ENCODE peak calls at places on chromosomes 16 and 17, in six cellular contexts. K is NB4, J is K562, O is tibial nerve, P is breast epithelium, G is A549. N is an unnamed sample.

GRCh38 chr17:21125862-21126261 is 902 bp upstream of the DHRS7B start:
- DNase-seq in K (peak), J (no peak), O (peak), P (no peak), G (no peak), N (no peak)

GRCh38 chr17:65022751-65023421 is 33.7 kb downstream of the GNA13 start:
- DNase-seq in K (no peak), J (no peak), O (no peak), P (no peak), G (no peak), N (no peak)

GRCh38 chr16:87963400-87963799 is 12.2 kb downstream of the BANP start:
- DNase-seq in K (no peak), J (no peak), O (no peak), P (no peak), G (no peak), N (no peak)

GRCh38 chr17:8048236-8048635 is 9.4 kb downstream of the ALOX15B start:
- DNase-seq in K (no peak), J (no peak), O (no peak), P (peak), G (no peak), N (no peak)

GRCh38 chr17:30253316-30253715 is 17.8 kb upstream of the SLC6A4 start:
- DNase-seq in K (no peak), J (no peak), O (no peak), P (no peak), G (no peak), N (no peak)

GRCh38 chr17:2860045-2860444 is 63.8 kb downstream of the RAP1GAP2 start:
- DNase-seq in K (no peak), J (no peak), O (no peak), P (no peak), G (no peak), N (no peak)

GRCh38 chr17:4818276-4818675 is 11.3 kb downstream of the PLD2 start:
- DNase-seq in K (no peak), J (peak), O (no peak), P (no peak), G (no peak), N (no peak)

GRCh38 chr16:1790611-1791255 is 2.8 kb downstream of the IGFALS start:
- DNase-seq in K (no peak), J (no peak), O (no peak), P (no peak), G (no peak), N (peak)

GRCh38 chr17:82507631-82508175 is 11.8 kb upstream of the FOXK2 start:
- DNase-seq in K (no peak), J (no peak), O (no peak), P (no peak), G (no peak), N (no peak)

GRCh38 chr17:31561469-31562412 is 170.3 kb downstream of the RAB11FIP4 start:
- DNase-seq in K (peak), J (no peak), O (no peak), P (no peak), G (no peak), N (no peak)

GRCh38 chr17:681738-682137 is 32.9 kb downstream of the VPS53 start:
- DNase-seq in K (no peak), J (no peak), O (no peak), P (no peak), G (no peak), N (no peak)

GRCh38 chr17:1905190-1905919 is 75.5 kb downstream of the RPA1 start:
- DNase-seq in K (no peak), J (no peak), O (no peak), P (no peak), G (no peak), N (no peak)

GRCh38 chr17:77891602-77892001 is 66.9 kb upstream of the TNRC6C start:
- DNase-seq in K (no peak), J (no peak), O (no peak), P (no peak), G (no peak), N (no peak)

GRCh38 chr17:77892031-77892430 is 66.5 kb upstream of the TNRC6C start:
- DNase-seq in K (no peak), J (no peak), O (no peak), P (no peak), G (no peak), N (no peak)

GRCh38 chr17:77894126-77894956 is 64.2 kb upstream of the TNRC6C start:
- DNase-seq in K (no peak), J (no peak), O (no peak), P (no peak), G (no peak), N (no peak)

GRCh38 chr17:77893144-77894044 is 65.1 kb upstream of the TNRC6C start:
- DNase-seq in K (no peak), J (no peak), O (no peak), P (no peak), G (no peak), N (no peak)

GRCh38 chr17:77892469-77893143 is 65.9 kb upstream of the TNRC6C start:
- DNase-seq in K (no peak), J (peak), O (no peak), P (no peak), G (no peak), N (no peak)
- TF ChIP-seq CTCF in K (peak), J (peak), O (no peak), P (no peak), G (peak), N (no peak)

DNA sequence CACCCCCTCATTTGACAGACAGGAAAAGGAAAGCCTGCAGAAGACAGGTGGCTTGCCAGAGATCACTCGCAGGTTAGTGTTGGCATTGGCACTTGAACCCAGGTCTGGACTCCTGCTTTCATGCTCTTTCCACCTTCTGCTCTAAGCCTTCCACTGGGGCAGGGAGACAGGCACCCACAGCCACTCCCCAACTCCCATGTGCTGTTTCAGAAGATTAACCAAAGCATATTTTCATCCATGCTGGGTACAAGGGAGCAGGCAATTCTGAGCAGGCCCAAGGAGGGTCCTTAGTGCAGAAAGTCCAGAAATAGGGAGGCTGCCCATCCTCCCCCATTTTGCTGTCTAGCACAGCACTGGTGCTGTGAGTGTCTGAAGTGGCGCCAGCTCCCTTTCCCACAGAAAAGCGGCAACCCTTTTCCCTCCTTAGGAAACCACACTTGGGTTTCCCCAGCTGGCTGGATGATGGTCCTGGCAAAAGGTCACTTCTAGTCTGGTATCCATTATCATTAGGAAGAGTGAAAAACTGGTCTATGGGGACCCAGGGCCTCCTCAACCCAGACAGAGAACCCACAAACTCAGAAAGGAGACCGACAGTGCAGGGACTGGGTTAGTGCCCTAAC is 2.0 kb upstream of the CAVIN1 start:
- DNase-seq in K (no peak), J (peak), O (no peak), P (no peak), G (no peak), N (no peak)
- TF ChIP-seq POLR2A in K (no peak), J (no peak), O (no peak), P (no peak), G (no peak), N (no peak)

GRCh38 chr17:40528692-40529417 is 27.4 kb upstream of the TNS4 start:
- DNase-seq in K (no peak), J (no peak), O (no peak), P (peak), G (no peak), N (no peak)

GRCh38 chr17:40530988-40531971 is 29.9 kb upstream of the TNS4 start:
- DNase-seq in K (no peak), J (no peak), O (no peak), P (peak), G (no peak), N (peak)

GRCh38 chr17:40532520-40533253 is 31.3 kb upstream of the TNS4 start:
- DNase-seq in K (no peak), J (no peak), O (no peak), P (peak), G (peak), N (no peak)

GRCh38 chr17:40529991-40530390 is 28.6 kb upstream of the TNS4 start:
- DNase-seq in K (no peak), J (no peak), O (no peak), P (peak), G (no peak), N (no peak)

GRCh38 chr17:40530531-40530987 is 29.1 kb upstream of the TNS4 start:
- DNase-seq in K (no peak), J (no peak), O (no peak), P (no peak), G (no peak), N (no peak)
- H3K4me3 ChIP-seq in K (no peak), J (no peak), O (no peak), P (no peak), G (no peak), N (no peak)

GRCh38 chr16:3623642-3624041 is 12.2 kb upstream of the SLX4 start:
- DNase-seq in K (no peak), J (no peak), O (no peak), P (no peak), G (no peak), N (no peak)

GRCh38 chr16:3625331-3625730 is 13.9 kb upstream of the SLX4 start:
- DNase-seq in K (no peak), J (no peak), O (no peak), P (no peak), G (no peak), N (no peak)

GRCh38 chr16:3625911-3626732 is 14.7 kb upstream of the SLX4 start:
- DNase-seq in K (peak), J (no peak), O (no peak), P (no peak), G (no peak), N (no peak)
- TF ChIP-seq CTCF in K (peak), J (peak), O (no peak), P (no peak), G (no peak), N (no peak)

GRCh38 chr17:77145635-77146632 is 5.2 kb downstream of the SEC14L1 start:
- DNase-seq in K (no peak), J (no peak), O (peak), P (no peak), G (no peak), N (no peak)
- TF ChIP-seq POLR2A in K (no peak), J (no peak), O (peak), P (no peak), G (no peak), N (no peak)

GRCh38 chr16:56771558-56772279 is 41.8 kb downstream of the NUP93 start:
- DNase-seq in K (no peak), J (no peak), O (no peak), P (no peak), G (no peak), N (no peak)
- H3K4me3 ChIP-seq in K (no peak), J (no peak), O (no peak), P (no peak), G (no peak), N (no peak)

GRCh38 chr16:46803373-46803772 is 27.6 kb downstream of the C16orf87 start:
- DNase-seq in K (no peak), J (no peak), O (no peak), P (no peak), G (no peak), N (no peak)

GRCh38 chr16:46796764-46797269 is 34.2 kb downstream of the C16orf87 start:
- DNase-seq in K (no peak), J (no peak), O (no peak), P (no peak), G (no peak), N (no peak)

GRCh38 chr16:46800494-46800893 is 30.5 kb downstream of the C16orf87 start:
- DNase-seq in K (no peak), J (no peak), O (no peak), P (no peak), G (no peak), N (no peak)

DNA sequence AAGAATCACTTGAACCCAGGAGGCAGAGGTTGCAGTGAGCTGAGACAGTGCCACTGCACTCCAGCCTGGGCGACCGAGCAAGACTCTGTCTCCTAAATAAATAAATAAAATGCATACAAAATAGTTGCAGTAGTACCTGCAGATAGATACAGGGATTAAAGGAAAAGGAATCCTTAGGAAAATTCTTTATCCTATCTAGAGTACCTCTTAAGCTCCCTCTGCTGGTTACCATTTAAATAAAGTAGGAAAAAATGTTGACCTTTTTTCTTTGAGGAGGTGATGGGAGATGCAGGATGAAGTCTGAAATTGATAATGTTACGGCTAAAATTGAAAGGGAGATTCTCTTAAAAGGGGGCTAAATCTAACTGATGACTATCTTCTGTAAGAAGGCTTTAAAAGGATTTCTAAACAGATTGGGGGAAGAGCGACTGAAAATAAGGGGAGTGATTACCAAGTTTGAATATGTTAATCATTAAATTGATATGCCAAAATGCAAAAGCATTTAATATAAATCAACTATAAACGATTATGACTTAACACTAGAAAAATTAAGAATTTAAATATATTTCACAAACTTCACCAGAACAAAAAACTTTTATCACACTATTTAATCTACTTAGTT is 29.4 kb downstream of the C16orf87 start:
- DNase-seq in K (peak), J (no peak), O (no peak), P (no peak), G (peak), N (no peak)
- TF ChIP-seq CTCF in K (peak), J (no peak), O (no peak), P (no peak), G (peak), N (no peak)

GRCh38 chr17:50151041-50151936 is 812 bp upstream of the PPP1R9B start:
- DNase-seq in K (peak), J (peak), O (peak), P (peak), G (peak), N (peak)
- TF ChIP-seq POLR2A in K (peak), J (peak), O (peak), P (no peak), G (peak), N (no peak)

GRCh38 chr16:74168445-74168844 is 128.2 kb upstream of the PSMD7 start:
- DNase-seq in K (no peak), J (no peak), O (no peak), P (no peak), G (no peak), N (no peak)

DNA sequence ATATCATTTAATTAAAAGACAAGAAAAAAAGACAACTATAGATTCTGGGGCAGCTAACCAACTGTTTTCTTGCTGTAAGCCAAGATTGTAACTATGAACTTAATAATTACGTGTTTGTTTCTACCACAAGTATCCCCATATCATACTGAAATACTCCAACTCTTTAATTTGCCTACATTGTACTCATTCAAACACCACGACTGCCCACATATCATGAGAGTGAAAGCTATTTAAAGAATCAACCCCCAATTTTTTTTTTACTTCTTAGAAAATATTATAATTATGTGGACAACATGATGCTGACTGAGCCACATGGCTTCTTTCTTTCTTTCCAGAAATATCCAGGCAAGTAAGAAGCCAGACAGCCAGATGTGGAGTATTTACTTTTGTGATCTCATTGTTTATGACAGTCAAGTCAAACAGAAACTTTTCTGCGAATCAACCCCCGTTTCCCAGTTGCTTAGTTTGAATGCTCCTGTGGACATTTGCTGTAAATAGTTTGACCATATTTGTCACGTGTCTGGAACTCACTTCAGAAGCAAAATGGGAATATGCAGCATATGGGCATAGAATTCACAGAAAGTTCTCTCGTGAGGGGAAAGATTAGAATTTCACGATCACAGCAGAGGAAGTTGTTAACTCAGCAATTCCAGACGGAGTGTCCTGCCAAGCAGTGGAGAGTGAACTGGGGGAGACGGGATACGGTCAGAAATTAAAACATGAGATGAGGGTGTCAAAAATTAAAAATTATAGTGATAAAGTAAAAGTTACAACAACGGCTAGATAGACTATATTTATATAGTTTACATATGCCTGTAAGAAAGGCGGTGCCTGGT is 126.7 kb upstream of the PSMD7 start:
- DNase-seq in K (no peak), J (no peak), O (no peak), P (no peak), G (peak), N (no peak)
- H3K4me3 ChIP-seq in K (no peak), J (no peak), O (peak), P (peak), G (no peak), N (peak)

DNA sequence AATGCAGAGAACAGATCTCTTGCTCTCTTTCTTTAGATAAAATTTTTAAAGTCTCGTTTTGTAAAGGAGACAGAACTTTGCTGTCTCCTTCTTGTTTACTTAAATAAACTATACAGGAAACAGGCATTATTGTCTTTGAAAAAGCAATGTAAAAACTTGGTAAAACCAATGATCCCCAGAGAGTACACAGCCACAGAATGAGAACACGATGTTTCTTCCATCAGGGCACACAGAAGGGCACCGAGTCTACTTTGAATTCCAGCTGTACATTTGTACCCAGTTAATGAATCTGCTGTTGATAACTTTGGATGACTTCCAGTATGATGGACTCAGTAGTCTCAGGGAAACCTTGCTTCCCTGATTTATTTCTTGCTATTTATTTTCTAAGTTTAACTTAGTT is 8.1 kb upstream of the TMEM100 start:
- DNase-seq in K (no peak), J (no peak), O (no peak), P (no peak), G (no peak), N (no peak)
- TF ChIP-seq CTCF in K (no peak), J (no peak), O (no peak), P (no peak), G (no peak), N (no peak)